ENCODE peak calls at places on chromosomes 6 and 20, in six cellular contexts. V, N, B, E, R and C are unnamed samples.

GRCh38 chr6:31079656-31080261 is 32.6 kb downstream of the C6orf15 start:
- DNase-seq in V (peak), N (peak), B (peak), E (no peak), R (peak), C (peak)

GRCh38 chr6:149913085-149913484 is 9.8 kb downstream of the RAET1G start:
- DNase-seq in V (no peak), N (no peak), B (no peak), E (no peak), R (no peak), C (no peak)

GRCh38 chr6:26065952-26066380 is 21.3 kb upstream of the HFE start:
- DNase-seq in V (peak), N (peak), B (no peak), E (no peak), R (peak), C (no peak)

GRCh38 chr6:152863618-152864326 is 113.2 kb downstream of the VIP start:
- DNase-seq in V (peak), N (peak), B (peak), E (peak), R (peak), C (no peak)

GRCh38 chr6:5701086-5701661 is 305.6 kb downstream of the NRN1 start:
- DNase-seq in V (no peak), N (no peak), B (no peak), E (no peak), R (no peak), C (no peak)

GRCh38 chr6:64074981-64075380 is 439.4 kb downstream of the PHF3 start:
- DNase-seq in V (no peak), N (no peak), B (no peak), E (no peak), R (no peak), C (no peak)

GRCh38 chr20:49508435-49509199 is 26.1 kb upstream of the KCNB1 start:
- DNase-seq in V (no peak), N (peak), B (no peak), E (no peak), R (peak), C (peak)

GRCh38 chr6:54694928-54695532 is 151.5 kb upstream of the FAM83B start:
- DNase-seq in V (no peak), N (no peak), B (no peak), E (no peak), R (no peak), C (no peak)

GRCh38 chr6:14721103-14721758 is 524.6 kb upstream of the JARID2 start:
- DNase-seq in V (no peak), N (peak), B (no peak), E (no peak), R (peak), C (no peak)

GRCh38 chr20:12053348-12053747 is 135.7 kb downstream of the BTBD3 start:
- DNase-seq in V (no peak), N (peak), B (no peak), E (no peak), R (peak), C (no peak)

GRCh38 chr6:168132531-168133184 is 53.6 kb upstream of the FRMD1 start:
- DNase-seq in V (peak), N (peak), B (no peak), E (no peak), R (peak), C (no peak)

GRCh38 chr6:45690846-45691245 is 313.1 kb upstream of the SUPT3H start:
- DNase-seq in V (no peak), N (no peak), B (no peak), E (no peak), R (no peak), C (no peak)

GRCh38 chr20:25222461-25223178 is 25.3 kb upstream of the PYGB start:
- DNase-seq in V (no peak), N (no peak), B (no peak), E (no peak), R (no peak), C (no peak)

GRCh38 chr20:10639051-10639761 is 34.6 kb downstream of the JAG1 start:
- DNase-seq in V (no peak), N (no peak), B (no peak), E (no peak), R (no peak), C (no peak)

GRCh38 chr6:85405175-85405852 is 44.6 kb upstream of the NT5E start:
- DNase-seq in V (no peak), N (no peak), B (no peak), E (no peak), R (no peak), C (no peak)

GRCh38 chr6:154414021-154414813 is 57.6 kb upstream of the IPCEF1 start:
- DNase-seq in V (no peak), N (peak), B (no peak), E (no peak), R (no peak), C (no peak)

GRCh38 chr6:52285174-52286068 is 879 bp upstream of the MCM3 start:
- DNase-seq in V (no peak), N (peak), B (no peak), E (peak), R (peak), C (no peak)

GRCh38 chr20:4300401-4300800 is 285.0 kb upstream of the RNF24 start:
- DNase-seq in V (no peak), N (no peak), B (no peak), E (no peak), R (no peak), C (no peak)

GRCh38 chr6:166825553-166826145 is 130.7 kb downstream of the RNASET2 start:
- DNase-seq in V (no peak), N (peak), B (no peak), E (no peak), R (no peak), C (no peak)

GRCh38 chr6:29553268-29554057 is 6.1 kb downstream of the UBD start:
- DNase-seq in V (peak), N (peak), B (no peak), E (no peak), R (peak), C (no peak)

GRCh38 chr6:68575765-68576439 is 59.2 kb upstream of the ADGRB3 start:
- DNase-seq in V (no peak), N (no peak), B (no peak), E (no peak), R (peak), C (no peak)

GRCh38 chr20:7841967-7842301 is 98.3 kb downstream of the HAO1 start:
- DNase-seq in V (no peak), N (peak), B (no peak), E (peak), R (no peak), C (no peak)

GRCh38 chr6:157376241-157376640 is 4.7 kb upstream of the ZDHHC14 start:
- DNase-seq in V (no peak), N (no peak), B (no peak), E (no peak), R (no peak), C (no peak)

GRCh38 chr20:25669826-25670422 is 26.7 kb downstream of the ZNF337 start:
- DNase-seq in V (no peak), N (peak), B (no peak), E (no peak), R (peak), C (no peak)

GRCh38 chr20:32966881-32967781 is 37.1 kb downstream of the SUN5 start:
- DNase-seq in V (no peak), N (no peak), B (no peak), E (no peak), R (no peak), C (no peak)

GRCh38 chr6:47098570-47098993 is 56.5 kb upstream of the ADGRF1 start:
- DNase-seq in V (no peak), N (peak), B (no peak), E (no peak), R (no peak), C (no peak)

GRCh38 chr6:116533233-116533957 is 12.1 kb downstream of the TRAPPC3L start:
- DNase-seq in V (no peak), N (no peak), B (no peak), E (no peak), R (no peak), C (no peak)

GRCh38 chr20:62141043-62141396 is 2.2 kb downstream of the PSMA7 start:
- DNase-seq in V (no peak), N (no peak), B (no peak), E (no peak), R (no peak), C (no peak)
- TF ChIP-seq CTCF in V (no peak), N (no peak), B (no peak), E (no peak), R (no peak), C (no peak)

DNA sequence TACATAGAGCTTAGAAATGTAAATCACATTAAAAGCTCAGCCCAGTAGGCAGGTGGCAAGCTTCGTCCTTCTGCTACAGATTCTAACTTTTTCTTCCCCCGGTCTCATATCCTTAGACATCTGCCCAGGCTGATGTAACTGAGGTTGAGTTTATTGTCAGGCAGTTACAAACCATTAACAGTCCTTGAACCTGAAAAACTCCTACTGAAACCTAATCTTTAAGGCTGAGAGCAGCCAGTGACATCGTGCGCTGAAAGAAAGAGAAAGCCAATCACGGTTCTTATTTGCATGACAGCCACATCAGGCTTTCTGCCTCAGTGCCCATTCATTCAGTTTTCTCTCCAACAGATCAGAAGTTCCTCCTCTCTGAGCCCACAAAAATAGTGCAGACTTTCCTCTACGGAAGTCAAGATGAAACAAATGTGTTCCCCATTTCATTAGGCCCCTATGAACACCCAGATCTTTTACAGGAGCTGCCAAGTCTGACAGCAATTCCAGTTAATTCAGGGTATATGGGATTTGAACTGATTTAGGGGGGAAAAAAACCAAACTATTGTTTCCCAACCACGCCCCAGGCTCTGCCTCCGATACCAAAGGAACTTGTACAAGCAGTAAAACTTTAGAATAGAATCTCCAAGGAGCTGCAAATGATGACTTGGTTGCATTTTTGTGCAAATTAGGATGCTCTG is at the start of gene NHSL1:
- DNase-seq in V (no peak), N (peak), B (no peak), E (no peak), R (peak), C (no peak)
- TF ChIP-seq CTCF in V (no peak), N (no peak), B (no peak), E (no peak), R (no peak), C (no peak)

GRCh38 chr6:108260126-108260808 is 573 bp downstream of the SNX3 start:
- DNase-seq in V (no peak), N (peak), B (no peak), E (no peak), R (peak), C (no peak)

GRCh38 chr6:108263371-108263770 is 2.5 kb upstream of the SNX3 start:
- DNase-seq in V (no peak), N (no peak), B (no peak), E (no peak), R (no peak), C (no peak)

DNA sequence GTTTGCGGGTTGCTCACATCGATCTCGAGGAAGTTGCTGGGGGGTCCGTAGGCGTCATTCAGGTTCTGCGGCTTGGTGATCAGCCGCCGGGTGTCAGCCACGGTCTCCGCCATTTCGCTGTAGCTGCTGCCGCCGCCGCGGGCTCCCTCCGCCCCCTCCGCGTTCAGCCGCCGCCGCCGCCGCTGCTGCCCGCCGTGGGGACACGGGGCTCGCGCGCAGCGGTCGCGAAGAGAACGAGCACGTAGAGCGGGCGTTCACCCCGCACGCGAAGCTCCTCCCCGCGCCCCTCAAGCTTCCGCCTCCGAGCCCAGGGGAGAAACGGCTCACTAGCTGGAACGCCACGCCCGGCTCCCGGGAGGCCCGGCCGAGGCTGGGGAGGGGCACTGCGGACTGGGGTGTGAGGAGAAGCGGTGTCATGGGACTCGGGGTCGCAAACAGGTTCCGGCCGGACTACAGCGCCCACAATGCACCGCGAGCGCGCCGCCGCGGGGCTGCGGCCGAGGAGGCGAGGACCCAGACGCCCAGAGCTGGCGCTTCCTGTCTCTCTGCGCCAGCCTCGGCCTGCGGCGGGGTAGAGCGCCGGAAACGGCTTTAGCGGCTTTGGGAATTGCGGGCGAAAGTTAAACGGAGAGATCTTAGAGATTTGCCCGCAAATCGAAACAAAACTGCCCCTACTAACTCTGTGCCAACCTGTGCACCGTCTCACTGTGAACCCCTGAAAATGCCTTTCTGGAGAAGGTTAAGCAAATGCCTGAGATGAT is at the start of gene SNX3:
- DNase-seq in V (peak), N (peak), B (peak), E (peak), R (peak), C (peak)
- TF ChIP-seq CTCF in V (no peak), N (no peak), B (no peak), E (no peak), R (no peak), C (no peak)

DNA sequence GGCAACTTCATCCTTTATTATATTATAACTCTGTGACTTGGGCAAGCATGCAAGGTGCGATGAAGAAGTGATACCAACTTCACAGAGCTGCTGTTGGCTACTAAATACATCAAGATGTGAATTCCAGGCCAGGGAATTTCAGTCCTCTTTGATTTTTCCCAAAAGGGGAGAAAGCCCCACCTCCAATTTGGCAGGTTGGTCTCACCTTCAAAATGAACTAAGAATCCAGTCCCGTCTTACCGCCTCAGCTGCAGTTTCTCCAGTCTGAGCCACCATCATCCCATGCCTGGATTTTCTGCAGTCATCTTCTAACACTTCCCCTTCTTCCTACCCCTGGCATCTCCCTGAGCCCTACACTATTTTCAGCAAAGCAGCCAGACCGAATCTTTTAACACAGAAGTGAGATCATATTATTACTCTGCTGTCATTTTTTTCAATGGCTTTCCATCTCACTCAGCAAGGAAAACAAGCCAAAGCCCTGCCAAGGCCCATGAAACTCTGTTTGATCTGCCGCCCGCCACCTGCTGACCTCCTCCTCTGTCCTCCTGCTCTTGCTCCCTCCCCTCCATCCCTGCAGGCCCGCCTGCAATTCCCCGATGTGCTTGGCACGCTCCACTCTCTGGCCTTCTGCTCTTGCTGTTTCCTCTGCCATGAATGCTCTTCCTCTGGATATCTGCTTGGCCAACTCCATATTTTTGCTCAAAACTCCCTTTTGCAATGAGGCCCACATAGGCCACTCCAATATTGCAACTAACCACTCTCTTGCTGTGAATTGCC is 45.9 kb upstream of the TAGAP start:
- DNase-seq in V (no peak), N (no peak), B (no peak), E (no peak), R (no peak), C (no peak)
- TF ChIP-seq CTCF in V (no peak), N (no peak), B (no peak), E (no peak), R (no peak), C (no peak)

GRCh38 chr20:60718743-60719142 is 533.3 kb upstream of the CDH4 start:
- DNase-seq in V (no peak), N (no peak), B (no peak), E (no peak), R (no peak), C (no peak)
- TF ChIP-seq CTCF in V (no peak), N (no peak), B (no peak), E (peak), R (no peak), C (peak)